ENCODE peak calls at places on chromosomes 5 and 9, in ten cellular contexts. One of them, this sample, is unnamed.

GRCh38 chr5:130287438-130287837 is 383.2 kb downstream of the CHSY3 start:
- DNase-seq in breast epithelium: no peak
- DNase-seq in brain microvascular endothelial cell: no peak
- DNase-seq in ovary: no peak
- DNase-seq in CD8-positive, alpha-beta T cell: no peak
- DNase-seq in thoracic aorta: no peak
- DNase-seq in lung: no peak
- DNase-seq in MM.1S: no peak
- DNase-seq in pancreas: no peak
- DNase-seq in cardiac fibroblast: no peak
- DNase-seq in this sample: no peak

GRCh38 chr9:88767504-88767790 is 223.8 kb upstream of the S1PR3 start:
- DNase-seq in thoracic aorta: no peak
- DNase-seq in brain microvascular endothelial cell: no peak
- DNase-seq in MM.1S: no peak
- DNase-seq in breast epithelium: no peak
- DNase-seq in lung: no peak
- DNase-seq in pancreas: no peak
- DNase-seq in cardiac fibroblast: peak
- DNase-seq in ovary: no peak
- DNase-seq in CD8-positive, alpha-beta T cell: no peak
- DNase-seq in this sample: no peak

GRCh38 chr5:61667523-61668229 is 335.6 kb downstream of the ZSWIM6 start:
- DNase-seq in pancreas: no peak
- DNase-seq in breast epithelium: no peak
- DNase-seq in CD8-positive, alpha-beta T cell: no peak
- DNase-seq in lung: no peak
- DNase-seq in ovary: no peak
- DNase-seq in cardiac fibroblast: no peak
- DNase-seq in MM.1S: no peak
- DNase-seq in thoracic aorta: no peak
- DNase-seq in brain microvascular endothelial cell: no peak
- DNase-seq in this sample: no peak

GRCh38 chr5:27353540-27353939 is 315.2 kb upstream of the CDH9 start:
- DNase-seq in CD8-positive, alpha-beta T cell: no peak
- DNase-seq in pancreas: no peak
- DNase-seq in cardiac fibroblast: no peak
- DNase-seq in ovary: no peak
- DNase-seq in brain microvascular endothelial cell: no peak
- DNase-seq in lung: no peak
- DNase-seq in breast epithelium: no peak
- DNase-seq in MM.1S: no peak
- DNase-seq in thoracic aorta: no peak
- DNase-seq in this sample: no peak

GRCh38 chr5:119678351-119679028 is 49.1 kb downstream of the FAM170A start:
- DNase-seq in cardiac fibroblast: no peak
- DNase-seq in thoracic aorta: no peak
- DNase-seq in breast epithelium: no peak
- DNase-seq in CD8-positive, alpha-beta T cell: no peak
- DNase-seq in ovary: no peak
- DNase-seq in pancreas: peak
- DNase-seq in lung: no peak
- DNase-seq in MM.1S: no peak
- DNase-seq in brain microvascular endothelial cell: no peak
- DNase-seq in this sample: no peak

GRCh38 chr5:61578858-61579503 is 246.9 kb downstream of the ZSWIM6 start:
- DNase-seq in pancreas: no peak
- DNase-seq in cardiac fibroblast: no peak
- DNase-seq in ovary: no peak
- DNase-seq in breast epithelium: no peak
- DNase-seq in brain microvascular endothelial cell: no peak
- DNase-seq in lung: no peak
- DNase-seq in MM.1S: no peak
- DNase-seq in CD8-positive, alpha-beta T cell: no peak
- DNase-seq in thoracic aorta: no peak
- DNase-seq in this sample: no peak

GRCh38 chr9:83456226-83456625 is 82.0 kb downstream of the FRMD3 start:
- DNase-seq in ovary: no peak
- DNase-seq in cardiac fibroblast: peak
- DNase-seq in thoracic aorta: no peak
- DNase-seq in MM.1S: no peak
- DNase-seq in CD8-positive, alpha-beta T cell: no peak
- DNase-seq in lung: no peak
- DNase-seq in brain microvascular endothelial cell: no peak
- DNase-seq in pancreas: no peak
- DNase-seq in breast epithelium: no peak
- DNase-seq in this sample: no peak

GRCh38 chr9:112043423-112043822 is 131.7 kb downstream of the SUSD1 start:
- DNase-seq in MM.1S: no peak
- DNase-seq in brain microvascular endothelial cell: no peak
- DNase-seq in CD8-positive, alpha-beta T cell: no peak
- DNase-seq in thoracic aorta: no peak
- DNase-seq in lung: no peak
- DNase-seq in breast epithelium: no peak
- DNase-seq in cardiac fibroblast: no peak
- DNase-seq in ovary: no peak
- DNase-seq in pancreas: no peak
- DNase-seq in this sample: peak

GRCh38 chr9:37422289-37423104 is at the start of gene GRHPR:
- DNase-seq in pancreas: peak
- DNase-seq in breast epithelium: peak
- DNase-seq in CD8-positive, alpha-beta T cell: peak
- DNase-seq in lung: peak
- DNase-seq in MM.1S: peak
- DNase-seq in brain microvascular endothelial cell: peak
- DNase-seq in ovary: peak
- DNase-seq in cardiac fibroblast: peak
- DNase-seq in thoracic aorta: peak
- DNase-seq in this sample: peak

GRCh38 chr9:37424204-37424685 is 1.7 kb downstream of the GRHPR start:
- DNase-seq in pancreas: no peak
- DNase-seq in thoracic aorta: no peak
- DNase-seq in ovary: peak
- DNase-seq in MM.1S: no peak
- DNase-seq in breast epithelium: no peak
- DNase-seq in lung: no peak
- DNase-seq in CD8-positive, alpha-beta T cell: no peak
- DNase-seq in brain microvascular endothelial cell: no peak
- DNase-seq in cardiac fibroblast: no peak
- DNase-seq in this sample: no peak

GRCh38 chr9:37423508-37423907 is 1.0 kb downstream of the GRHPR start:
- DNase-seq in thoracic aorta: no peak
- DNase-seq in ovary: no peak
- DNase-seq in CD8-positive, alpha-beta T cell: no peak
- DNase-seq in MM.1S: no peak
- DNase-seq in breast epithelium: no peak
- DNase-seq in lung: no peak
- DNase-seq in cardiac fibroblast: no peak
- DNase-seq in pancreas: no peak
- DNase-seq in brain microvascular endothelial cell: no peak
- DNase-seq in this sample: no peak

GRCh38 chr9:37420271-37421215 is 2.0 kb upstream of the GRHPR start:
- DNase-seq in pancreas: no peak
- DNase-seq in ovary: no peak
- DNase-seq in brain microvascular endothelial cell: no peak
- DNase-seq in cardiac fibroblast: no peak
- DNase-seq in thoracic aorta: no peak
- DNase-seq in MM.1S: no peak
- DNase-seq in breast epithelium: no peak
- DNase-seq in CD8-positive, alpha-beta T cell: no peak
- DNase-seq in lung: no peak
- DNase-seq in this sample: no peak

DNA sequence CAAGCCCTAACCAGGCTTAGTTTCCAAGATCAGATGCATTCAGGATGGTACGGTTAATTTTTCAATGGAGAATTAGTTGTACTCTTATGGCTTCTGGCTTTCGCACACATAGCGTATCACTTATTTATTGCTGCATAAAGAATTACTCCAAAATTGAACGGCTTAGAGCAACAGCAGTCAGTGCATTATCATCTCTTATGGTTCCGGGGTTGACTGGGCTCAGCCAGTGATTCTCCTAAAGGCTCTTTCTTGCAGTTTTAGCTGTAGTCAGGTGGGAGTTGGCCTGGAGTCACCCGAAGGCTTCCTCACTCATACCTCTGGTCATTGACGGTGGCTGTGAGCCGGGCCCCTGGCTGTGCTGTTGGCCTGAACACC is 595 bp upstream of the GRHPR start:
- DNase-seq in CD8-positive, alpha-beta T cell: no peak
- DNase-seq in MM.1S: no peak
- DNase-seq in lung: no peak
- DNase-seq in ovary: no peak
- DNase-seq in thoracic aorta: no peak
- DNase-seq in breast epithelium: no peak
- DNase-seq in pancreas: no peak
- DNase-seq in cardiac fibroblast: no peak
- DNase-seq in brain microvascular endothelial cell: no peak
- DNase-seq in this sample: no peak
- H3K4me3 ChIP-seq in CD8-positive, alpha-beta T cell: peak
- H3K4me3 ChIP-seq in MM.1S: peak
- H3K4me3 ChIP-seq in lung: peak
- H3K4me3 ChIP-seq in ovary: peak
- H3K4me3 ChIP-seq in thoracic aorta: peak
- H3K4me3 ChIP-seq in breast epithelium: peak
- H3K4me3 ChIP-seq in pancreas: peak
- H3K4me3 ChIP-seq in cardiac fibroblast: peak
- H3K4me3 ChIP-seq in brain microvascular endothelial cell: peak
- H3K4me3 ChIP-seq in this sample: peak

GRCh38 chr5:55110156-55110680 is 7.8 kb downstream of the GZMA start:
- DNase-seq in pancreas: no peak
- DNase-seq in cardiac fibroblast: no peak
- DNase-seq in thoracic aorta: no peak
- DNase-seq in brain microvascular endothelial cell: no peak
- DNase-seq in breast epithelium: no peak
- DNase-seq in MM.1S: no peak
- DNase-seq in lung: no peak
- DNase-seq in CD8-positive, alpha-beta T cell: no peak
- DNase-seq in ovary: no peak
- DNase-seq in this sample: no peak

GRCh38 chr5:55104966-55105701 is 2.7 kb downstream of the GZMA start:
- DNase-seq in CD8-positive, alpha-beta T cell: no peak
- DNase-seq in MM.1S: no peak
- DNase-seq in pancreas: no peak
- DNase-seq in brain microvascular endothelial cell: no peak
- DNase-seq in ovary: no peak
- DNase-seq in lung: no peak
- DNase-seq in thoracic aorta: no peak
- DNase-seq in breast epithelium: no peak
- DNase-seq in cardiac fibroblast: no peak
- DNase-seq in this sample: no peak

GRCh38 chr5:55113327-55113726 is 10.9 kb downstream of the GZMA start:
- DNase-seq in thoracic aorta: no peak
- DNase-seq in CD8-positive, alpha-beta T cell: no peak
- DNase-seq in lung: no peak
- DNase-seq in pancreas: no peak
- DNase-seq in cardiac fibroblast: no peak
- DNase-seq in MM.1S: no peak
- DNase-seq in brain microvascular endothelial cell: no peak
- DNase-seq in ovary: no peak
- DNase-seq in breast epithelium: no peak
- DNase-seq in this sample: no peak

GRCh38 chr5:55104036-55104767 is 1.8 kb downstream of the GZMA start:
- DNase-seq in lung: no peak
- DNase-seq in brain microvascular endothelial cell: no peak
- DNase-seq in breast epithelium: no peak
- DNase-seq in MM.1S: no peak
- DNase-seq in thoracic aorta: no peak
- DNase-seq in cardiac fibroblast: no peak
- DNase-seq in CD8-positive, alpha-beta T cell: no peak
- DNase-seq in pancreas: no peak
- DNase-seq in ovary: no peak
- DNase-seq in this sample: peak

GRCh38 chr5:55108651-55109050 is 6.2 kb downstream of the GZMA start:
- DNase-seq in lung: no peak
- DNase-seq in MM.1S: no peak
- DNase-seq in ovary: no peak
- DNase-seq in cardiac fibroblast: no peak
- DNase-seq in brain microvascular endothelial cell: peak
- DNase-seq in pancreas: no peak
- DNase-seq in breast epithelium: no peak
- DNase-seq in CD8-positive, alpha-beta T cell: no peak
- DNase-seq in thoracic aorta: no peak
- DNase-seq in this sample: peak
- TF ChIP-seq CTCF in lung: no peak
- TF ChIP-seq CTCF in MM.1S: no peak
- TF ChIP-seq CTCF in ovary: no peak
- TF ChIP-seq CTCF in cardiac fibroblast: no peak
- TF ChIP-seq CTCF in brain microvascular endothelial cell: no peak
- TF ChIP-seq CTCF in pancreas: no peak
- TF ChIP-seq CTCF in breast epithelium: no peak
- TF ChIP-seq CTCF in CD8-positive, alpha-beta T cell: no peak
- TF ChIP-seq CTCF in thoracic aorta: no peak
- TF ChIP-seq CTCF in this sample: no peak

GRCh38 chr9:6714176-6714575 is 43.6 kb upstream of the KDM4C start:
- DNase-seq in pancreas: no peak
- DNase-seq in brain microvascular endothelial cell: no peak
- DNase-seq in breast epithelium: no peak
- DNase-seq in ovary: no peak
- DNase-seq in CD8-positive, alpha-beta T cell: no peak
- DNase-seq in thoracic aorta: no peak
- DNase-seq in cardiac fibroblast: no peak
- DNase-seq in MM.1S: no peak
- DNase-seq in lung: no peak
- DNase-seq in this sample: no peak

GRCh38 chr9:6716766-6717165 is 41.0 kb upstream of the KDM4C start:
- DNase-seq in cardiac fibroblast: no peak
- DNase-seq in pancreas: no peak
- DNase-seq in CD8-positive, alpha-beta T cell: no peak
- DNase-seq in MM.1S: no peak
- DNase-seq in breast epithelium: no peak
- DNase-seq in lung: no peak
- DNase-seq in brain microvascular endothelial cell: no peak
- DNase-seq in ovary: no peak
- DNase-seq in thoracic aorta: no peak
- DNase-seq in this sample: no peak

GRCh38 chr9:6712041-6712440 is 45.7 kb upstream of the KDM4C start:
- DNase-seq in ovary: no peak
- DNase-seq in pancreas: no peak
- DNase-seq in CD8-positive, alpha-beta T cell: no peak
- DNase-seq in breast epithelium: no peak
- DNase-seq in thoracic aorta: no peak
- DNase-seq in cardiac fibroblast: no peak
- DNase-seq in lung: no peak
- DNase-seq in brain microvascular endothelial cell: no peak
- DNase-seq in MM.1S: no peak
- DNase-seq in this sample: no peak

GRCh38 chr9:6711403-6711802 is 46.4 kb upstream of the KDM4C start:
- DNase-seq in pancreas: no peak
- DNase-seq in ovary: no peak
- DNase-seq in breast epithelium: no peak
- DNase-seq in thoracic aorta: no peak
- DNase-seq in brain microvascular endothelial cell: no peak
- DNase-seq in CD8-positive, alpha-beta T cell: no peak
- DNase-seq in cardiac fibroblast: peak
- DNase-seq in lung: no peak
- DNase-seq in MM.1S: no peak
- DNase-seq in this sample: peak

GRCh38 chr9:6715755-6716643 is 41.8 kb upstream of the KDM4C start:
- DNase-seq in lung: peak
- DNase-seq in MM.1S: no peak
- DNase-seq in thoracic aorta: no peak
- DNase-seq in cardiac fibroblast: no peak
- DNase-seq in pancreas: peak
- DNase-seq in brain microvascular endothelial cell: peak
- DNase-seq in breast epithelium: peak
- DNase-seq in CD8-positive, alpha-beta T cell: peak
- DNase-seq in ovary: peak
- DNase-seq in this sample: no peak
- H3K4me3 ChIP-seq in lung: peak
- H3K4me3 ChIP-seq in MM.1S: no peak
- H3K4me3 ChIP-seq in thoracic aorta: peak
- H3K4me3 ChIP-seq in cardiac fibroblast: peak
- H3K4me3 ChIP-seq in pancreas: peak
- H3K4me3 ChIP-seq in brain microvascular endothelial cell: peak
- H3K4me3 ChIP-seq in breast epithelium: peak
- H3K4me3 ChIP-seq in CD8-positive, alpha-beta T cell: peak
- H3K4me3 ChIP-seq in ovary: peak
- H3K4me3 ChIP-seq in this sample: peak

DNA sequence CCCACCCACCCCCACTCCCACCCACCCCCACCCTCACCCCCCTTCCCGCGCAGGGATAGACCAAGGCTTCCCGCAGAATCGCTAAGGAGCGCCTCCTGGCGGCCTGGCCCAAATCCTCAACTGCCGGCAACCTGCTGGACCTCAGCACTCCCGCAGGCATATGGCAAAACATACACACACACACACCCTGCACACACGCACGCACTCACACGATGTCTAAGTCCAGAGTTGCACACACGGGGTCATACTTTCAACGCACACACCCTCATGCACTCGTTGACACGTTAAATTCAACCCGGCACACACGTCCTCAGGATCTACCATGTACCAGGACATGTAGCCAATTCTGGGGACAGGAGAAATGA is 1.7 kb downstream of the CPLX2 start:
- DNase-seq in pancreas: no peak
- DNase-seq in brain microvascular endothelial cell: no peak
- DNase-seq in CD8-positive, alpha-beta T cell: no peak
- DNase-seq in ovary: no peak
- DNase-seq in lung: no peak
- DNase-seq in breast epithelium: no peak
- DNase-seq in thoracic aorta: no peak
- DNase-seq in cardiac fibroblast: no peak
- DNase-seq in MM.1S: no peak
- DNase-seq in this sample: no peak
- TF ChIP-seq CTCF in pancreas: no peak
- TF ChIP-seq CTCF in brain microvascular endothelial cell: peak
- TF ChIP-seq CTCF in CD8-positive, alpha-beta T cell: no peak
- TF ChIP-seq CTCF in ovary: no peak
- TF ChIP-seq CTCF in lung: no peak
- TF ChIP-seq CTCF in breast epithelium: no peak
- TF ChIP-seq CTCF in thoracic aorta: no peak
- TF ChIP-seq CTCF in cardiac fibroblast: peak
- TF ChIP-seq CTCF in MM.1S: peak
- TF ChIP-seq CTCF in this sample: peak